ENCODE peak calls at places on chromosomes 12 and 14, in seven cellular contexts. M is GM04503, X is fibroblast of pulmonary artery, H is activated T-cell treated with anti-CD3 and anti-CD28 coated beads for 1 hour, L is endothelial cell, S is NCI-H1694 treated with DMSO at 0.1 percent for 48 hours, I is H7. A is an unnamed sample.

GRCh38 chr14:32494566-32495434 is 165.7 kb downstream of the AKAP6 start:
- DNase-seq in S (no peak), X (no peak), L (no peak), M (peak), I (no peak), H (no peak), A (no peak)

GRCh38 chr14:105275267-105275946 is 25.4 kb downstream of the BRF1 start:
- DNase-seq in S (no peak), X (peak), H (no peak), L (no peak), M (no peak), I (no peak), A (no peak)

GRCh38 chr14:68766299-68767247 is 26.3 kb downstream of the ZFP36L1 start:
- DNase-seq in S (no peak), I (peak), H (no peak), M (no peak), L (no peak), X (no peak), A (no peak)

GRCh38 chr12:28582687-28583376 is 392.6 kb downstream of the CCDC91 start:
- DNase-seq in L (no peak), H (no peak), M (no peak), I (no peak), X (no peak), S (no peak), A (no peak)

GRCh38 chr14:72124171-72124570 is 191.9 kb downstream of the RGS6 start:
- DNase-seq in I (no peak), X (no peak), H (no peak), M (no peak), L (no peak), S (no peak), A (no peak)

GRCh38 chr12:121273364-121273896 is 23.1 kb downstream of the CAMKK2 start:
- DNase-seq in H (no peak), S (no peak), L (no peak), I (no peak), X (no peak), M (no peak), A (no peak)

GRCh38 chr14:88882236-88882635 is 57.8 kb downstream of the TTC8 start:
- DNase-seq in L (no peak), X (no peak), H (no peak), I (no peak), M (no peak), S (no peak), A (no peak)

GRCh38 chr12:56158926-56159461 is 835 bp downstream of the MYL6 start:
- DNase-seq in L (no peak), S (no peak), H (no peak), M (peak), I (peak), X (peak), A (no peak)

GRCh38 chr12:75389061-75389460 is 1.8 kb upstream of the GLIPR1L2 start:
- DNase-seq in I (no peak), S (no peak), M (no peak), H (no peak), X (peak), L (no peak), A (no peak)

A was measured in CD8-positive, alpha-beta T cell.